ENCODE peak calls at places on chromosomes 13 and 19, in seven cellular contexts. One of them, this sample, is unnamed. For H3K36me3, the result is how much of the 10 kb centered on the place peaks cover.

GRCh38 chr13:44267966-44268365 is 105.7 kb upstream of the SERP2 start:
- DNase-seq in K562: no peak
- DNase-seq in adrenal gland: no peak
- DNase-seq in lower lobe of right lung: no peak
- DNase-seq in IMR-90: peak
- DNase-seq in left ventricle myocardium inferior: no peak
- DNase-seq in GM23338: no peak
- DNase-seq in this sample: no peak

GRCh38 chr13:99123101-99124045 is 77.3 kb upstream of the UBAC2 start:
- DNase-seq in K562: no peak
- DNase-seq in adrenal gland: no peak
- DNase-seq in lower lobe of right lung: no peak
- DNase-seq in IMR-90: peak
- DNase-seq in left ventricle myocardium inferior: no peak
- DNase-seq in GM23338: no peak
- DNase-seq in this sample: no peak

GRCh38 chr13:22189176-22190048 is 518.5 kb downstream of the FGF9 start:
- DNase-seq in K562: no peak
- DNase-seq in adrenal gland: peak
- DNase-seq in lower lobe of right lung: no peak
- DNase-seq in IMR-90: no peak
- DNase-seq in left ventricle myocardium inferior: no peak
- DNase-seq in GM23338: no peak
- DNase-seq in this sample: no peak

GRCh38 chr13:100610399-100611347 is 22.1 kb upstream of the GGACT start:
- DNase-seq in K562: no peak
- DNase-seq in adrenal gland: no peak
- DNase-seq in lower lobe of right lung: no peak
- DNase-seq in IMR-90: no peak
- DNase-seq in left ventricle myocardium inferior: no peak
- DNase-seq in GM23338: no peak
- DNase-seq in this sample: no peak

GRCh38 chr13:102729560-102730275 is 34.9 kb upstream of the METTL21C start:
- DNase-seq in K562: no peak
- DNase-seq in adrenal gland: no peak
- DNase-seq in lower lobe of right lung: no peak
- DNase-seq in IMR-90: peak
- DNase-seq in left ventricle myocardium inferior: no peak
- DNase-seq in GM23338: peak
- DNase-seq in this sample: no peak

GRCh38 chr19:40671404-40671803 is 19.0 kb downstream of the NUMBL start:
- DNase-seq in K562: no peak
- DNase-seq in adrenal gland: no peak
- DNase-seq in lower lobe of right lung: no peak
- DNase-seq in IMR-90: no peak
- DNase-seq in left ventricle myocardium inferior: peak
- DNase-seq in GM23338: no peak
- DNase-seq in this sample: no peak

GRCh38 chr13:92823059-92823458 is 403.5 kb upstream of the GPC6 start:
- DNase-seq in K562: no peak
- DNase-seq in adrenal gland: no peak
- DNase-seq in lower lobe of right lung: no peak
- DNase-seq in IMR-90: no peak
- DNase-seq in left ventricle myocardium inferior: no peak
- DNase-seq in GM23338: no peak
- DNase-seq in this sample: no peak

GRCh38 chr13:40922437-40923040 is 96.6 kb downstream of the ELF1 start:
- DNase-seq in K562: no peak
- DNase-seq in adrenal gland: no peak
- DNase-seq in lower lobe of right lung: no peak
- DNase-seq in IMR-90: no peak
- DNase-seq in left ventricle myocardium inferior: peak
- DNase-seq in GM23338: peak
- DNase-seq in this sample: no peak

GRCh38 chr19:44356383-44357111 is at the start of gene ZNF112:
- DNase-seq in K562: peak
- DNase-seq in adrenal gland: peak
- DNase-seq in lower lobe of right lung: peak
- DNase-seq in IMR-90: peak
- DNase-seq in left ventricle myocardium inferior: peak
- DNase-seq in GM23338: peak
- DNase-seq in this sample: peak

GRCh38 chr13:24512208-24513068 is at the start of gene PARP4:
- DNase-seq in K562: peak
- DNase-seq in adrenal gland: peak
- DNase-seq in lower lobe of right lung: peak
- DNase-seq in IMR-90: peak
- DNase-seq in left ventricle myocardium inferior: peak
- DNase-seq in GM23338: peak
- DNase-seq in this sample: peak

GRCh38 chr19:14061751-14062557 is at the start of gene PALM3:
- DNase-seq in K562: no peak
- DNase-seq in adrenal gland: no peak
- DNase-seq in lower lobe of right lung: peak
- DNase-seq in IMR-90: no peak
- DNase-seq in left ventricle myocardium inferior: no peak
- DNase-seq in GM23338: no peak
- DNase-seq in this sample: peak

GRCh38 chr13:25743426-25743825 is 308.4 kb downstream of the SHISA2 start:
- DNase-seq in K562: no peak
- DNase-seq in adrenal gland: no peak
- DNase-seq in lower lobe of right lung: no peak
- DNase-seq in IMR-90: no peak
- DNase-seq in left ventricle myocardium inferior: no peak
- DNase-seq in GM23338: no peak
- DNase-seq in this sample: no peak

GRCh38 chr19:51076602-51077213 is 6.0 kb downstream of the KLK14 start:
- DNase-seq in K562: no peak
- DNase-seq in adrenal gland: no peak
- DNase-seq in lower lobe of right lung: no peak
- DNase-seq in IMR-90: no peak
- DNase-seq in left ventricle myocardium inferior: no peak
- DNase-seq in GM23338: no peak
- DNase-seq in this sample: no peak

GRCh38 chr19:34856052-34856451 is 70.7 kb upstream of the ZNF30 start:
- DNase-seq in K562: no peak
- DNase-seq in adrenal gland: no peak
- DNase-seq in lower lobe of right lung: no peak
- DNase-seq in IMR-90: no peak
- DNase-seq in left ventricle myocardium inferior: no peak
- DNase-seq in GM23338: no peak
- DNase-seq in this sample: no peak

GRCh38 chr19:34853369-34853768 is 73.3 kb upstream of the ZNF30 start:
- DNase-seq in K562: no peak
- DNase-seq in adrenal gland: no peak
- DNase-seq in lower lobe of right lung: no peak
- DNase-seq in IMR-90: no peak
- DNase-seq in left ventricle myocardium inferior: no peak
- DNase-seq in GM23338: no peak
- DNase-seq in this sample: no peak

GRCh38 chr19:34847393-34847792 is 74.4 kb upstream of the ZNF599 start:
- DNase-seq in K562: no peak
- DNase-seq in adrenal gland: no peak
- DNase-seq in lower lobe of right lung: no peak
- DNase-seq in IMR-90: no peak
- DNase-seq in left ventricle myocardium inferior: no peak
- DNase-seq in GM23338: no peak
- DNase-seq in this sample: no peak

GRCh38 chr19:34851277-34851804 is 75.4 kb upstream of the ZNF30 start:
- DNase-seq in K562: no peak
- DNase-seq in adrenal gland: no peak
- DNase-seq in lower lobe of right lung: no peak
- DNase-seq in IMR-90: no peak
- DNase-seq in left ventricle myocardium inferior: no peak
- DNase-seq in GM23338: peak
- DNase-seq in this sample: no peak
- TF ChIP-seq CTCF in K562: peak
- TF ChIP-seq CTCF in adrenal gland: no peak
- TF ChIP-seq CTCF in lower lobe of right lung: no peak
- TF ChIP-seq CTCF in IMR-90: no peak
- TF ChIP-seq CTCF in left ventricle myocardium inferior: no peak
- TF ChIP-seq CTCF in GM23338: peak
- TF ChIP-seq CTCF in this sample: no peak

DNA sequence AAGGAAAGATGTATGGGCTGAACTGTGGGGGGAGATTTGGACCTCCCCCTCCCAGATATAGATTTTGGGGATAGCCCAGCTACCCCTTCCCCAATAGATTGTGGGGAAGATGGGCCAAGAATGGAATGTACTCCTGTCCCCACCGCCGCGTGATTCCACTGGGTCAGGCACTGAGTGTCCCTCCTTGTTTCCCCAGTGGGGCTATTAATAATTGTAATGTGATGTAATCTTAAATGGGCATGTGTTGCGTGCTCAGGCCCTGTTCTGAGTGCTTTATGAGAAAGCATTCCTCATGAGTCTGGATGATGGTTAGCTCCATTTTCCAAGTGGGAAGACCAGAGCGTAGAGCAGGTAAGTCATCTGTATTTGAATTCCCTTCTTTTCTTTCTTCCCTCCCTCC is 1.4 kb downstream of the PSMD8 start:
- DNase-seq in K562: no peak
- DNase-seq in adrenal gland: no peak
- DNase-seq in lower lobe of right lung: no peak
- DNase-seq in IMR-90: peak
- DNase-seq in left ventricle myocardium inferior: peak
- DNase-seq in GM23338: no peak
- DNase-seq in this sample: no peak
- H3K27ac ChIP-seq in K562: peak
- H3K27ac ChIP-seq in adrenal gland: no peak
- H3K27ac ChIP-seq in lower lobe of right lung: no peak
- H3K27ac ChIP-seq in IMR-90: peak
- H3K27ac ChIP-seq in left ventricle myocardium inferior: peak
- H3K27ac ChIP-seq in GM23338: no peak
- H3K27ac ChIP-seq in this sample: no peak

GRCh38 chr19:34228347-34228746 is 26.0 kb upstream of the GARRE1 start:
- DNase-seq in K562: no peak
- DNase-seq in adrenal gland: no peak
- DNase-seq in lower lobe of right lung: no peak
- DNase-seq in IMR-90: peak
- DNase-seq in left ventricle myocardium inferior: no peak
- DNase-seq in GM23338: no peak
- DNase-seq in this sample: no peak

GRCh38 chr19:34229721-34230120 is 24.6 kb upstream of the GARRE1 start:
- DNase-seq in K562: no peak
- DNase-seq in adrenal gland: no peak
- DNase-seq in lower lobe of right lung: no peak
- DNase-seq in IMR-90: no peak
- DNase-seq in left ventricle myocardium inferior: no peak
- DNase-seq in GM23338: no peak
- DNase-seq in this sample: no peak

GRCh38 chr19:34230833-34231232 is 23.5 kb upstream of the GARRE1 start:
- DNase-seq in K562: no peak
- DNase-seq in adrenal gland: no peak
- DNase-seq in lower lobe of right lung: no peak
- DNase-seq in IMR-90: no peak
- DNase-seq in left ventricle myocardium inferior: no peak
- DNase-seq in GM23338: no peak
- DNase-seq in this sample: no peak

GRCh38 chr19:34231439-34231838 is 22.9 kb upstream of the GARRE1 start:
- DNase-seq in K562: no peak
- DNase-seq in adrenal gland: no peak
- DNase-seq in lower lobe of right lung: no peak
- DNase-seq in IMR-90: no peak
- DNase-seq in left ventricle myocardium inferior: no peak
- DNase-seq in GM23338: peak
- DNase-seq in this sample: no peak

GRCh38 chr19:34228762-34229161 is 25.6 kb upstream of the GARRE1 start:
- DNase-seq in K562: no peak
- DNase-seq in adrenal gland: no peak
- DNase-seq in lower lobe of right lung: no peak
- DNase-seq in IMR-90: no peak
- DNase-seq in left ventricle myocardium inferior: no peak
- DNase-seq in GM23338: no peak
- DNase-seq in this sample: no peak
- H3K36me3 ChIP-seq in K562: half or more
- H3K36me3 ChIP-seq in adrenal gland: under half
- H3K36me3 ChIP-seq in lower lobe of right lung: half or more
- H3K36me3 ChIP-seq in IMR-90: under half
- H3K36me3 ChIP-seq in left ventricle myocardium inferior: half or more
- H3K36me3 ChIP-seq in GM23338: under half
- H3K36me3 ChIP-seq in this sample: half or more

GRCh38 chr13:50189450-50189849 is 174.2 kb downstream of the KCNRG start:
- DNase-seq in K562: peak
- DNase-seq in adrenal gland: no peak
- DNase-seq in lower lobe of right lung: no peak
- DNase-seq in IMR-90: no peak
- DNase-seq in left ventricle myocardium inferior: no peak
- DNase-seq in GM23338: peak
- DNase-seq in this sample: no peak
- TF ChIP-seq CTCF in K562: peak
- TF ChIP-seq CTCF in adrenal gland: no peak
- TF ChIP-seq CTCF in lower lobe of right lung: no peak
- TF ChIP-seq CTCF in IMR-90: no peak
- TF ChIP-seq CTCF in left ventricle myocardium inferior: no peak
- TF ChIP-seq CTCF in GM23338: peak
- TF ChIP-seq CTCF in this sample: no peak

GRCh38 chr13:97329331-97329730 is 104.6 kb upstream of the RAP2A start:
- DNase-seq in K562: no peak
- DNase-seq in adrenal gland: no peak
- DNase-seq in lower lobe of right lung: no peak
- DNase-seq in IMR-90: peak
- DNase-seq in left ventricle myocardium inferior: no peak
- DNase-seq in GM23338: peak
- DNase-seq in this sample: no peak

GRCh38 chr13:97327521-97328221 is 105.5 kb downstream of the MBNL2 start:
- DNase-seq in K562: peak
- DNase-seq in adrenal gland: no peak
- DNase-seq in lower lobe of right lung: no peak
- DNase-seq in IMR-90: peak
- DNase-seq in left ventricle myocardium inferior: no peak
- DNase-seq in GM23338: no peak
- DNase-seq in this sample: no peak

GRCh38 chr13:97325738-97326137 is 103.6 kb downstream of the MBNL2 start:
- DNase-seq in K562: no peak
- DNase-seq in adrenal gland: no peak
- DNase-seq in lower lobe of right lung: no peak
- DNase-seq in IMR-90: no peak
- DNase-seq in left ventricle myocardium inferior: no peak
- DNase-seq in GM23338: no peak
- DNase-seq in this sample: no peak

GRCh38 chr13:97328222-97328790 is 105.7 kb upstream of the RAP2A start:
- DNase-seq in K562: no peak
- DNase-seq in adrenal gland: peak
- DNase-seq in lower lobe of right lung: no peak
- DNase-seq in IMR-90: peak
- DNase-seq in left ventricle myocardium inferior: no peak
- DNase-seq in GM23338: peak
- DNase-seq in this sample: no peak

GRCh38 chr13:97327071-97327470 is 104.9 kb downstream of the MBNL2 start:
- DNase-seq in K562: peak
- DNase-seq in adrenal gland: no peak
- DNase-seq in lower lobe of right lung: no peak
- DNase-seq in IMR-90: no peak
- DNase-seq in left ventricle myocardium inferior: no peak
- DNase-seq in GM23338: no peak
- DNase-seq in this sample: no peak
- H3K27ac ChIP-seq in K562: no peak
- H3K27ac ChIP-seq in adrenal gland: peak
- H3K27ac ChIP-seq in lower lobe of right lung: no peak
- H3K27ac ChIP-seq in IMR-90: no peak
- H3K27ac ChIP-seq in left ventricle myocardium inferior: no peak
- H3K27ac ChIP-seq in GM23338: no peak
- H3K27ac ChIP-seq in this sample: no peak